ENCODE peak calls at places on chromosomes 7 and 10, in eight cellular contexts. One of them, this sample, is unnamed.

GRCh38 chr10:1653321-1653720 is 84.0 kb downstream of the ADARB2 start:
- DNase-seq in effector memory CD4-positive, alpha-beta T cell: no peak
- DNase-seq in spleen: no peak
- DNase-seq in astrocyte of the cerebellum: no peak
- DNase-seq in fibroblast of lung: no peak
- DNase-seq in foreskin fibroblast: no peak
- DNase-seq in cardiac fibroblast: no peak
- DNase-seq in NB4: no peak
- DNase-seq in this sample: no peak

GRCh38 chr7:115178831-115179230 is 256.9 kb downstream of the MDFIC start:
- DNase-seq in cardiac fibroblast: peak
- DNase-seq in astrocyte of the cerebellum: peak
- DNase-seq in fibroblast of lung: peak
- DNase-seq in effector memory CD4-positive, alpha-beta T cell: no peak
- DNase-seq in foreskin fibroblast: no peak
- DNase-seq in spleen: no peak
- DNase-seq in NB4: no peak
- DNase-seq in this sample: no peak

GRCh38 chr10:80405636-80406035 is 2.7 kb upstream of the PRXL2A start:
- DNase-seq in foreskin fibroblast: peak
- DNase-seq in cardiac fibroblast: no peak
- DNase-seq in fibroblast of lung: no peak
- DNase-seq in spleen: no peak
- DNase-seq in NB4: no peak
- DNase-seq in astrocyte of the cerebellum: no peak
- DNase-seq in effector memory CD4-positive, alpha-beta T cell: no peak
- DNase-seq in this sample: peak

GRCh38 chr7:32390210-32390609 is 100.0 kb downstream of the LSM5 start:
- DNase-seq in effector memory CD4-positive, alpha-beta T cell: no peak
- DNase-seq in foreskin fibroblast: no peak
- DNase-seq in spleen: no peak
- DNase-seq in fibroblast of lung: no peak
- DNase-seq in astrocyte of the cerebellum: no peak
- DNase-seq in cardiac fibroblast: no peak
- DNase-seq in NB4: no peak
- DNase-seq in this sample: no peak

GRCh38 chr7:32941996-32942782 is 15.1 kb upstream of the FKBP9 start:
- DNase-seq in cardiac fibroblast: peak
- DNase-seq in astrocyte of the cerebellum: no peak
- DNase-seq in effector memory CD4-positive, alpha-beta T cell: peak
- DNase-seq in foreskin fibroblast: peak
- DNase-seq in spleen: peak
- DNase-seq in fibroblast of lung: peak
- DNase-seq in NB4: peak
- DNase-seq in this sample: no peak

GRCh38 chr7:45701701-45702460 is 127.7 kb downstream of the ADCY1 start:
- DNase-seq in spleen: peak
- DNase-seq in foreskin fibroblast: no peak
- DNase-seq in fibroblast of lung: no peak
- DNase-seq in cardiac fibroblast: no peak
- DNase-seq in effector memory CD4-positive, alpha-beta T cell: no peak
- DNase-seq in NB4: no peak
- DNase-seq in astrocyte of the cerebellum: no peak
- DNase-seq in this sample: no peak

GRCh38 chr7:155787171-155787851 is 25.0 kb downstream of the SHH start:
- DNase-seq in astrocyte of the cerebellum: no peak
- DNase-seq in spleen: peak
- DNase-seq in fibroblast of lung: peak
- DNase-seq in foreskin fibroblast: no peak
- DNase-seq in NB4: peak
- DNase-seq in effector memory CD4-positive, alpha-beta T cell: no peak
- DNase-seq in cardiac fibroblast: peak
- DNase-seq in this sample: no peak

GRCh38 chr7:128665057-128665456 is 7.0 kb upstream of the GARIN1A start:
- DNase-seq in spleen: no peak
- DNase-seq in effector memory CD4-positive, alpha-beta T cell: no peak
- DNase-seq in foreskin fibroblast: no peak
- DNase-seq in NB4: no peak
- DNase-seq in fibroblast of lung: no peak
- DNase-seq in cardiac fibroblast: no peak
- DNase-seq in astrocyte of the cerebellum: no peak
- DNase-seq in this sample: no peak

GRCh38 chr7:29851487-29851886 is 45.2 kb downstream of the WIPF3 start:
- DNase-seq in NB4: no peak
- DNase-seq in effector memory CD4-positive, alpha-beta T cell: no peak
- DNase-seq in spleen: no peak
- DNase-seq in astrocyte of the cerebellum: no peak
- DNase-seq in cardiac fibroblast: no peak
- DNase-seq in fibroblast of lung: no peak
- DNase-seq in foreskin fibroblast: no peak
- DNase-seq in this sample: no peak

GRCh38 chr10:87064651-87065050 is 30.0 kb downstream of the GLUD1 start:
- DNase-seq in spleen: no peak
- DNase-seq in astrocyte of the cerebellum: no peak
- DNase-seq in effector memory CD4-positive, alpha-beta T cell: no peak
- DNase-seq in foreskin fibroblast: no peak
- DNase-seq in NB4: no peak
- DNase-seq in cardiac fibroblast: no peak
- DNase-seq in fibroblast of lung: no peak
- DNase-seq in this sample: no peak

GRCh38 chr10:48526371-48526821 is 78.5 kb downstream of the ARHGAP22 start:
- DNase-seq in spleen: no peak
- DNase-seq in foreskin fibroblast: peak
- DNase-seq in cardiac fibroblast: peak
- DNase-seq in effector memory CD4-positive, alpha-beta T cell: no peak
- DNase-seq in NB4: no peak
- DNase-seq in astrocyte of the cerebellum: peak
- DNase-seq in fibroblast of lung: peak
- DNase-seq in this sample: peak

GRCh38 chr10:79391231-79392019 is 44.2 kb downstream of the PPIF start:
- DNase-seq in NB4: no peak
- DNase-seq in foreskin fibroblast: no peak
- DNase-seq in astrocyte of the cerebellum: no peak
- DNase-seq in effector memory CD4-positive, alpha-beta T cell: no peak
- DNase-seq in fibroblast of lung: no peak
- DNase-seq in spleen: peak
- DNase-seq in cardiac fibroblast: no peak
- DNase-seq in this sample: no peak

GRCh38 chr7:134865001-134865845 is 85.8 kb downstream of the CALD1 start:
- DNase-seq in spleen: no peak
- DNase-seq in astrocyte of the cerebellum: no peak
- DNase-seq in NB4: no peak
- DNase-seq in effector memory CD4-positive, alpha-beta T cell: no peak
- DNase-seq in fibroblast of lung: peak
- DNase-seq in foreskin fibroblast: peak
- DNase-seq in cardiac fibroblast: peak
- DNase-seq in this sample: peak

GRCh38 chr7:47498229-47499056 is 83.5 kb downstream of the TNS3 start:
- DNase-seq in fibroblast of lung: no peak
- DNase-seq in cardiac fibroblast: no peak
- DNase-seq in spleen: peak
- DNase-seq in foreskin fibroblast: no peak
- DNase-seq in NB4: no peak
- DNase-seq in effector memory CD4-positive, alpha-beta T cell: no peak
- DNase-seq in astrocyte of the cerebellum: no peak
- DNase-seq in this sample: no peak

GRCh38 chr7:157555308-157555707 is 218.5 kb downstream of the DNAJB6 start:
- DNase-seq in astrocyte of the cerebellum: no peak
- DNase-seq in fibroblast of lung: peak
- DNase-seq in NB4: peak
- DNase-seq in foreskin fibroblast: no peak
- DNase-seq in effector memory CD4-positive, alpha-beta T cell: no peak
- DNase-seq in cardiac fibroblast: no peak
- DNase-seq in spleen: peak
- DNase-seq in this sample: no peak

GRCh38 chr10:102712843-102713242 is 1.4 kb downstream of the ARL3 start:
- DNase-seq in fibroblast of lung: no peak
- DNase-seq in astrocyte of the cerebellum: no peak
- DNase-seq in effector memory CD4-positive, alpha-beta T cell: no peak
- DNase-seq in spleen: no peak
- DNase-seq in NB4: no peak
- DNase-seq in foreskin fibroblast: no peak
- DNase-seq in cardiac fibroblast: no peak
- DNase-seq in this sample: no peak

GRCh38 chr7:94041529-94041928 is 37.4 kb upstream of the BET1 start:
- DNase-seq in astrocyte of the cerebellum: peak
- DNase-seq in NB4: no peak
- DNase-seq in fibroblast of lung: peak
- DNase-seq in foreskin fibroblast: peak
- DNase-seq in cardiac fibroblast: peak
- DNase-seq in effector memory CD4-positive, alpha-beta T cell: no peak
- DNase-seq in spleen: no peak
- DNase-seq in this sample: no peak

GRCh38 chr7:39465055-39465929 is 100.9 kb upstream of the YAE1 start:
- DNase-seq in spleen: no peak
- DNase-seq in effector memory CD4-positive, alpha-beta T cell: no peak
- DNase-seq in astrocyte of the cerebellum: peak
- DNase-seq in NB4: peak
- DNase-seq in cardiac fibroblast: peak
- DNase-seq in fibroblast of lung: peak
- DNase-seq in foreskin fibroblast: peak
- DNase-seq in this sample: peak

GRCh38 chr7:123538897-123539296 is 4.5 kb upstream of the IQUB start:
- DNase-seq in foreskin fibroblast: no peak
- DNase-seq in NB4: no peak
- DNase-seq in fibroblast of lung: no peak
- DNase-seq in astrocyte of the cerebellum: no peak
- DNase-seq in effector memory CD4-positive, alpha-beta T cell: no peak
- DNase-seq in spleen: no peak
- DNase-seq in cardiac fibroblast: no peak
- DNase-seq in this sample: no peak

GRCh38 chr7:135273581-135273980 is 39.9 kb downstream of the STRA8 start:
- DNase-seq in cardiac fibroblast: no peak
- DNase-seq in spleen: no peak
- DNase-seq in NB4: no peak
- DNase-seq in astrocyte of the cerebellum: no peak
- DNase-seq in fibroblast of lung: no peak
- DNase-seq in foreskin fibroblast: no peak
- DNase-seq in effector memory CD4-positive, alpha-beta T cell: no peak
- DNase-seq in this sample: no peak

GRCh38 chr10:3251172-3251571 is 78.6 kb upstream of the PITRM1 start:
- DNase-seq in fibroblast of lung: no peak
- DNase-seq in spleen: no peak
- DNase-seq in astrocyte of the cerebellum: no peak
- DNase-seq in effector memory CD4-positive, alpha-beta T cell: no peak
- DNase-seq in foreskin fibroblast: no peak
- DNase-seq in NB4: peak
- DNase-seq in cardiac fibroblast: no peak
- DNase-seq in this sample: no peak

GRCh38 chr7:27174077-27175004 is at the start of gene HOXA10:
- DNase-seq in foreskin fibroblast: no peak
- DNase-seq in NB4: peak
- DNase-seq in cardiac fibroblast: no peak
- DNase-seq in spleen: peak
- DNase-seq in astrocyte of the cerebellum: no peak
- DNase-seq in effector memory CD4-positive, alpha-beta T cell: no peak
- DNase-seq in fibroblast of lung: no peak
- DNase-seq in this sample: no peak

GRCh38 chr10:24374134-24374915 is 165.4 kb downstream of the KIAA1217 start:
- DNase-seq in effector memory CD4-positive, alpha-beta T cell: no peak
- DNase-seq in astrocyte of the cerebellum: peak
- DNase-seq in NB4: no peak
- DNase-seq in spleen: no peak
- DNase-seq in fibroblast of lung: peak
- DNase-seq in foreskin fibroblast: peak
- DNase-seq in cardiac fibroblast: peak
- DNase-seq in this sample: no peak

DNA sequence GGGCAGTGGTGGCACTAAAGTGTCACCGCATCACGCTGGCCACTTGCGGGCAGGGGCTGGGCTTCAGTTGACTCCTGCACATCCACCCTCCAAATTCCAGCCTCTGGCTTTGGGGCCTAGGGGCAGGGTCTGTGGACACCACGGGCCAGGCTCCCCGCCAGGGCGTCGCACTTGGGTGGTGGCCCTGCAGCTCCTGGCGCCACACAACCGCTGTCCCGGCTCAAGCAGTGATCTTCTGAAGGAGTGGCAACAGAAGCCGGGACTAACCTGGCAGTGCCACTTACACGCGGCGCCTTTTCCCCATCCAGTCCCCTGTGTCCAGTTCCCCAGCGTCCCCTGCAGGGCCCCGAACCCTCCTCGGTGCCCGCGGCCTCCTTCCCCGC is 134.3 kb upstream of the ZNF92 start:
- DNase-seq in spleen: no peak
- DNase-seq in fibroblast of lung: no peak
- DNase-seq in effector memory CD4-positive, alpha-beta T cell: no peak
- DNase-seq in foreskin fibroblast: no peak
- DNase-seq in NB4: no peak
- DNase-seq in astrocyte of the cerebellum: no peak
- DNase-seq in cardiac fibroblast: no peak
- DNase-seq in this sample: no peak
- H3K4me3 ChIP-seq in spleen: peak
- H3K4me3 ChIP-seq in fibroblast of lung: no peak
- H3K4me3 ChIP-seq in effector memory CD4-positive, alpha-beta T cell: no peak
- H3K4me3 ChIP-seq in foreskin fibroblast: no peak
- H3K4me3 ChIP-seq in NB4: no peak
- H3K4me3 ChIP-seq in astrocyte of the cerebellum: peak
- H3K4me3 ChIP-seq in cardiac fibroblast: no peak
- H3K4me3 ChIP-seq in this sample: peak

GRCh38 chr10:61943699-61944444 is 42.4 kb downstream of the ARID5B start:
- DNase-seq in astrocyte of the cerebellum: peak
- DNase-seq in effector memory CD4-positive, alpha-beta T cell: no peak
- DNase-seq in foreskin fibroblast: no peak
- DNase-seq in cardiac fibroblast: peak
- DNase-seq in spleen: no peak
- DNase-seq in NB4: no peak
- DNase-seq in fibroblast of lung: peak
- DNase-seq in this sample: peak
- H3K4me3 ChIP-seq in astrocyte of the cerebellum: no peak
- H3K4me3 ChIP-seq in effector memory CD4-positive, alpha-beta T cell: peak
- H3K4me3 ChIP-seq in foreskin fibroblast: no peak
- H3K4me3 ChIP-seq in cardiac fibroblast: no peak
- H3K4me3 ChIP-seq in spleen: no peak
- H3K4me3 ChIP-seq in NB4: no peak
- H3K4me3 ChIP-seq in fibroblast of lung: no peak
- H3K4me3 ChIP-seq in this sample: no peak

GRCh38 chr10:75403144-75404022 is 1.8 kb upstream of the ZNF503 start:
- DNase-seq in spleen: no peak
- DNase-seq in fibroblast of lung: peak
- DNase-seq in astrocyte of the cerebellum: no peak
- DNase-seq in foreskin fibroblast: no peak
- DNase-seq in cardiac fibroblast: no peak
- DNase-seq in effector memory CD4-positive, alpha-beta T cell: no peak
- DNase-seq in NB4: peak
- DNase-seq in this sample: no peak
- H3K4me3 ChIP-seq in spleen: peak
- H3K4me3 ChIP-seq in fibroblast of lung: peak
- H3K4me3 ChIP-seq in astrocyte of the cerebellum: peak
- H3K4me3 ChIP-seq in foreskin fibroblast: peak
- H3K4me3 ChIP-seq in cardiac fibroblast: peak
- H3K4me3 ChIP-seq in effector memory CD4-positive, alpha-beta T cell: peak
- H3K4me3 ChIP-seq in NB4: peak
- H3K4me3 ChIP-seq in this sample: peak

DNA sequence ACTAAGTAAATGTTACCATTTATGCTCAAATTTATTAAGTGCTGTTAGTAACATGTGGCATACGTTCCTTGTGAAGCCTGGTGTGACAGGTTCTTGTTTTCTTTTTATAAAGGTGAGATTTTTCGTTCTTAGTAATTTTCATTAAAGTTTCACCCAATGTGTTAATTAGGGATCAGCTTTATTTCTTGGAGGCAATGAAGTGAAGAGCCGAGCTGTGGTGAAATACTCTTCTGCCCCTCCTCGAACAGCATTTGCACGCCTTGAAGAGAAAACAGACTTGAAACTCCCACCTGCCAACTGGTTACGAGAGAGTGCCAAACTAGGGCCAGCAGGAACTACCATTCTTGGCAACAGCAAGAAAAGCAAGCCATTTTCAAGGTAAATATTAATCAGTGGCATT is 1.5 kb downstream of the EDRF1 start:
- DNase-seq in NB4: no peak
- DNase-seq in cardiac fibroblast: no peak
- DNase-seq in astrocyte of the cerebellum: no peak
- DNase-seq in fibroblast of lung: no peak
- DNase-seq in spleen: no peak
- DNase-seq in effector memory CD4-positive, alpha-beta T cell: no peak
- DNase-seq in foreskin fibroblast: no peak
- DNase-seq in this sample: no peak
- H3K4me3 ChIP-seq in NB4: peak
- H3K4me3 ChIP-seq in cardiac fibroblast: no peak
- H3K4me3 ChIP-seq in astrocyte of the cerebellum: no peak
- H3K4me3 ChIP-seq in fibroblast of lung: no peak
- H3K4me3 ChIP-seq in spleen: peak
- H3K4me3 ChIP-seq in effector memory CD4-positive, alpha-beta T cell: no peak
- H3K4me3 ChIP-seq in foreskin fibroblast: no peak
- H3K4me3 ChIP-seq in this sample: no peak

This sample was measured in skeletal muscle cell.